ENCODE peak calls at places on chromosomes 5 and 9, in eight cellular contexts. One of them, this sample, is unnamed.

GRCh38 chr5:57834829-57835554 is 352.4 kb upstream of the ACTBL2 start:
- DNase-seq in body of pancreas: peak; percentile 41
- DNase-seq in PC-9: no peak
- DNase-seq in upper lobe of right lung: no peak
- DNase-seq in GM23338: peak; percentile 59
- DNase-seq in WERI-Rb-1: peak; percentile 88
- DNase-seq in CD8-positive, alpha-beta T cell: no peak
- DNase-seq in thyroid gland: peak; percentile 46
- DNase-seq in this sample: no peak

GRCh38 chr9:130493476-130493875 is 48.7 kb downstream of the ASS1 start:
- DNase-seq in body of pancreas: no peak
- DNase-seq in PC-9: no peak
- DNase-seq in upper lobe of right lung: no peak
- DNase-seq in GM23338: no peak
- DNase-seq in WERI-Rb-1: peak; percentile 44
- DNase-seq in CD8-positive, alpha-beta T cell: no peak
- DNase-seq in thyroid gland: no peak
- DNase-seq in this sample: no peak

GRCh38 chr5:181241393-181241975 is 2.2 kb downstream of the RACK1 start:
- DNase-seq in body of pancreas: no peak
- DNase-seq in PC-9: peak; percentile 44
- DNase-seq in upper lobe of right lung: no peak
- DNase-seq in GM23338: no peak
- DNase-seq in WERI-Rb-1: no peak
- DNase-seq in CD8-positive, alpha-beta T cell: no peak
- DNase-seq in thyroid gland: no peak
- DNase-seq in this sample: no peak

GRCh38 chr9:37870799-37871176 is 33.1 kb downstream of the SLC25A51 start:
- DNase-seq in body of pancreas: no peak
- DNase-seq in PC-9: no peak
- DNase-seq in upper lobe of right lung: no peak
- DNase-seq in GM23338: no peak
- DNase-seq in WERI-Rb-1: no peak
- DNase-seq in CD8-positive, alpha-beta T cell: no peak
- DNase-seq in thyroid gland: no peak
- DNase-seq in this sample: no peak

GRCh38 chr9:106897681-106898080 is 34.7 kb downstream of the ZNF462 start:
- DNase-seq in body of pancreas: no peak
- DNase-seq in PC-9: no peak
- DNase-seq in upper lobe of right lung: no peak
- DNase-seq in GM23338: no peak
- DNase-seq in WERI-Rb-1: peak; percentile 92
- DNase-seq in CD8-positive, alpha-beta T cell: no peak
- DNase-seq in thyroid gland: no peak
- DNase-seq in this sample: no peak

GRCh38 chr9:125787715-125788114 is 40.5 kb downstream of the PBX3 start:
- DNase-seq in body of pancreas: no peak
- DNase-seq in PC-9: no peak
- DNase-seq in upper lobe of right lung: no peak
- DNase-seq in GM23338: no peak
- DNase-seq in WERI-Rb-1: no peak
- DNase-seq in CD8-positive, alpha-beta T cell: no peak
- DNase-seq in thyroid gland: no peak
- DNase-seq in this sample: no peak

GRCh38 chr9:20227166-20227874 is 395.0 kb downstream of the MLLT3 start:
- DNase-seq in body of pancreas: no peak
- DNase-seq in PC-9: no peak
- DNase-seq in upper lobe of right lung: no peak
- DNase-seq in GM23338: no peak
- DNase-seq in WERI-Rb-1: no peak
- DNase-seq in CD8-positive, alpha-beta T cell: no peak
- DNase-seq in thyroid gland: no peak
- DNase-seq in this sample: no peak

GRCh38 chr5:72248352-72249032 is 71.5 kb downstream of the MRPS27 start:
- DNase-seq in body of pancreas: peak; percentile 64
- DNase-seq in PC-9: peak; percentile 50
- DNase-seq in upper lobe of right lung: no peak
- DNase-seq in GM23338: peak; percentile 27
- DNase-seq in WERI-Rb-1: no peak
- DNase-seq in CD8-positive, alpha-beta T cell: no peak
- DNase-seq in thyroid gland: peak; percentile 72
- DNase-seq in this sample: peak; percentile 84

GRCh38 chr5:42543774-42544173 is 120.5 kb downstream of the GHR start:
- DNase-seq in body of pancreas: no peak
- DNase-seq in PC-9: no peak
- DNase-seq in upper lobe of right lung: no peak
- DNase-seq in GM23338: no peak
- DNase-seq in WERI-Rb-1: no peak
- DNase-seq in CD8-positive, alpha-beta T cell: no peak
- DNase-seq in thyroid gland: no peak
- DNase-seq in this sample: no peak

GRCh38 chr5:180070726-180071417 is 687 bp downstream of the RNF130 start:
- DNase-seq in body of pancreas: peak; percentile 43
- DNase-seq in PC-9: peak; percentile 45
- DNase-seq in upper lobe of right lung: no peak
- DNase-seq in GM23338: peak; percentile 56
- DNase-seq in WERI-Rb-1: no peak
- DNase-seq in CD8-positive, alpha-beta T cell: no peak
- DNase-seq in thyroid gland: peak; percentile 42
- DNase-seq in this sample: no peak

GRCh38 chr5:104298518-104298917 is 735.9 kb upstream of the NUDT12 start:
- DNase-seq in body of pancreas: no peak
- DNase-seq in PC-9: no peak
- DNase-seq in upper lobe of right lung: no peak
- DNase-seq in GM23338: no peak
- DNase-seq in WERI-Rb-1: no peak
- DNase-seq in CD8-positive, alpha-beta T cell: no peak
- DNase-seq in thyroid gland: no peak
- DNase-seq in this sample: no peak

GRCh38 chr9:34127035-34127948 is 794 bp upstream of the DCAF12 start:
- DNase-seq in body of pancreas: no peak
- DNase-seq in PC-9: peak; percentile 2
- DNase-seq in upper lobe of right lung: no peak
- DNase-seq in GM23338: no peak
- DNase-seq in WERI-Rb-1: no peak
- DNase-seq in CD8-positive, alpha-beta T cell: no peak
- DNase-seq in thyroid gland: no peak
- DNase-seq in this sample: no peak

GRCh38 chr5:98775962-98776687 is 2.7 kb downstream of the RGMB start:
- DNase-seq in body of pancreas: no peak
- DNase-seq in PC-9: no peak
- DNase-seq in upper lobe of right lung: no peak
- DNase-seq in GM23338: no peak
- DNase-seq in WERI-Rb-1: no peak
- DNase-seq in CD8-positive, alpha-beta T cell: no peak
- DNase-seq in thyroid gland: no peak
- DNase-seq in this sample: no peak

GRCh38 chr5:66814146-66814991 is 218.2 kb downstream of the MAST4 start:
- DNase-seq in body of pancreas: peak; percentile 33
- DNase-seq in PC-9: peak; percentile 29
- DNase-seq in upper lobe of right lung: no peak
- DNase-seq in GM23338: peak; percentile 77
- DNase-seq in WERI-Rb-1: peak; percentile 51
- DNase-seq in CD8-positive, alpha-beta T cell: peak; percentile 12
- DNase-seq in thyroid gland: peak; percentile 56
- DNase-seq in this sample: no peak

GRCh38 chr9:137648396-137648795 is 29.6 kb downstream of the EHMT1 start:
- DNase-seq in body of pancreas: no peak
- DNase-seq in PC-9: no peak
- DNase-seq in upper lobe of right lung: peak; percentile 8
- DNase-seq in GM23338: no peak
- DNase-seq in WERI-Rb-1: no peak
- DNase-seq in CD8-positive, alpha-beta T cell: no peak
- DNase-seq in thyroid gland: no peak
- DNase-seq in this sample: no peak

GRCh38 chr5:141845371-141845821 is 32.8 kb downstream of the PCDH1 start:
- DNase-seq in body of pancreas: peak; percentile 38
- DNase-seq in PC-9: no peak
- DNase-seq in upper lobe of right lung: no peak
- DNase-seq in GM23338: peak; percentile 91
- DNase-seq in WERI-Rb-1: peak; percentile 81
- DNase-seq in CD8-positive, alpha-beta T cell: no peak
- DNase-seq in thyroid gland: no peak
- DNase-seq in this sample: no peak
- H3K4me3 ChIP-seq in body of pancreas: no peak overlapping the region
- H3K4me3 ChIP-seq in PC-9: no peak overlapping the region
- H3K4me3 ChIP-seq in upper lobe of right lung: no peak overlapping the region
- H3K4me3 ChIP-seq in GM23338: peak overlapping the region; percentile 11
- H3K4me3 ChIP-seq in WERI-Rb-1: no peak overlapping the region
- H3K4me3 ChIP-seq in CD8-positive, alpha-beta T cell: no peak overlapping the region
- H3K4me3 ChIP-seq in thyroid gland: no peak overlapping the region
- H3K4me3 ChIP-seq in this sample: no peak overlapping the region

DNA sequence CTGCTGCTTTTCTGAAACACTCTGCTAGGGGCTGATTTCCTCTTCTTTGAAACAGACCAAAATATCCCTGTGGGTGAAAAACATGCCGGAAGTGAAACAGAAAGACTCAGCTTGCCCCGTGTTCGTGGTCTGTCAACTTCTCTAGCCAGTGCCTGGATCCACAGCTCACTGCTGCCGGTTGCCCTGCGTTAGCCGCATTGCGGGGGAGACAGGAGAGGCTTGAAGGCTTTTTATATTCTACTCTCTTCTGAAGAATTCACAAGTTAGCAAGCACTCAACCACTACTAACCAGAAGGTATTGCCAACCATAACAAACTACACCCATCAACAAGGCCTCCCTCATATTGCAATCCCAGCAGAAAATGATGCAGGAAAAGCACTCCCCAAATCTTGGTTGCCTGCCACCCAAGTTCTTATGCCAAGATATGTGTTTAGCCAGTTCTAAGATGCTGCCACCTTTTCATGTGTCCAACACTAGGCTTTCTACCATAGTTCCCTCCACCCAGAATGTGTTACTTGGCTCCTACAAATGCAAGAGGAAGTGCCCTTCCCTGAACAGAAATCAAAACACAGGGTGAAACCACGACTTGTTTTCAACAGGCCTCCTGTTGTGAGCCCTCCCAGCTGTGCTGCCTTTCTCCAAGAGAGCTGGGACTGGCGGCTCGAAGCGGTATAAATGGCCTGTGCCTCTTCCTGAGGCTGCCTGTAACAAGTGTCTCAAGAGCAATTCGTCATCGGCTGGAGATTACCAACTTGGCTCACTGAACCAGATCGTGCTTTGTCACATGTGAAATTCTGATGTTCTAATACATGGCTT is 128.9 kb downstream of the SNX18 start:
- DNase-seq in body of pancreas: peak; percentile 50
- DNase-seq in PC-9: no peak
- DNase-seq in upper lobe of right lung: peak; percentile 75
- DNase-seq in GM23338: peak; percentile 49
- DNase-seq in WERI-Rb-1: no peak
- DNase-seq in CD8-positive, alpha-beta T cell: peak; percentile 53
- DNase-seq in thyroid gland: peak; percentile 83
- DNase-seq in this sample: no peak
- TF ChIP-seq CTCF in body of pancreas: no peak
- TF ChIP-seq CTCF in PC-9: no peak
- TF ChIP-seq CTCF in upper lobe of right lung: no peak
- TF ChIP-seq CTCF in GM23338: no peak
- TF ChIP-seq CTCF in WERI-Rb-1: no peak
- TF ChIP-seq CTCF in CD8-positive, alpha-beta T cell: no peak
- TF ChIP-seq CTCF in thyroid gland: no peak
- TF ChIP-seq CTCF in this sample: no peak

GRCh38 chr9:14320272-14321245 is 6.6 kb upstream of the NFIB start:
- DNase-seq in body of pancreas: no peak
- DNase-seq in PC-9: no peak
- DNase-seq in upper lobe of right lung: no peak
- DNase-seq in GM23338: no peak
- DNase-seq in WERI-Rb-1: no peak
- DNase-seq in CD8-positive, alpha-beta T cell: no peak
- DNase-seq in thyroid gland: peak; percentile 35
- DNase-seq in this sample: peak; percentile 31
- H3K27me3 ChIP-seq in body of pancreas: no peaks in the 10 kb centered on the region
- H3K27me3 ChIP-seq in PC-9: no peaks in the 10 kb centered on the region
- H3K27me3 ChIP-seq in upper lobe of right lung: no peaks in the 10 kb centered on the region
- H3K27me3 ChIP-seq in GM23338: peaks cover 73% of the 10 kb centered on the region
- H3K27me3 ChIP-seq in WERI-Rb-1: no peaks in the 10 kb centered on the region
- H3K27me3 ChIP-seq in CD8-positive, alpha-beta T cell: no peaks in the 10 kb centered on the region
- H3K27me3 ChIP-seq in thyroid gland: no peaks in the 10 kb centered on the region
- H3K27me3 ChIP-seq in this sample: peaks cover 11% of the 10 kb centered on the region

GRCh38 chr9:21607576-21607975 is 125.5 kb upstream of the IFNE start:
- DNase-seq in body of pancreas: no peak
- DNase-seq in PC-9: no peak
- DNase-seq in upper lobe of right lung: no peak
- DNase-seq in GM23338: no peak
- DNase-seq in WERI-Rb-1: no peak
- DNase-seq in CD8-positive, alpha-beta T cell: no peak
- DNase-seq in thyroid gland: no peak
- DNase-seq in this sample: no peak
- H3K4me3 ChIP-seq in body of pancreas: no peak overlapping the region
- H3K4me3 ChIP-seq in PC-9: no peak overlapping the region
- H3K4me3 ChIP-seq in upper lobe of right lung: no peak overlapping the region
- H3K4me3 ChIP-seq in GM23338: no peak overlapping the region
- H3K4me3 ChIP-seq in WERI-Rb-1: no peak overlapping the region
- H3K4me3 ChIP-seq in CD8-positive, alpha-beta T cell: no peak overlapping the region
- H3K4me3 ChIP-seq in thyroid gland: no peak overlapping the region
- H3K4me3 ChIP-seq in this sample: no peak overlapping the region

GRCh38 chr9:73202992-73203391 is 51.3 kb downstream of the ANXA1 start:
- DNase-seq in body of pancreas: no peak
- DNase-seq in PC-9: no peak
- DNase-seq in upper lobe of right lung: no peak
- DNase-seq in GM23338: no peak
- DNase-seq in WERI-Rb-1: no peak
- DNase-seq in CD8-positive, alpha-beta T cell: no peak
- DNase-seq in thyroid gland: no peak
- DNase-seq in this sample: no peak

GRCh38 chr9:73200694-73201432 is 49.2 kb downstream of the ANXA1 start:
- DNase-seq in body of pancreas: no peak
- DNase-seq in PC-9: peak; percentile 8
- DNase-seq in upper lobe of right lung: no peak
- DNase-seq in GM23338: peak; percentile 81
- DNase-seq in WERI-Rb-1: peak; percentile 74
- DNase-seq in CD8-positive, alpha-beta T cell: no peak
- DNase-seq in thyroid gland: no peak
- DNase-seq in this sample: no peak

GRCh38 chr9:73199448-73199847 is 47.8 kb downstream of the ANXA1 start:
- DNase-seq in body of pancreas: no peak
- DNase-seq in PC-9: no peak
- DNase-seq in upper lobe of right lung: no peak
- DNase-seq in GM23338: no peak
- DNase-seq in WERI-Rb-1: no peak
- DNase-seq in CD8-positive, alpha-beta T cell: no peak
- DNase-seq in thyroid gland: no peak
- DNase-seq in this sample: no peak

GRCh38 chr9:73204910-73205309 is 53.2 kb downstream of the ANXA1 start:
- DNase-seq in body of pancreas: no peak
- DNase-seq in PC-9: no peak
- DNase-seq in upper lobe of right lung: no peak
- DNase-seq in GM23338: no peak
- DNase-seq in WERI-Rb-1: no peak
- DNase-seq in CD8-positive, alpha-beta T cell: no peak
- DNase-seq in thyroid gland: no peak
- DNase-seq in this sample: no peak

GRCh38 chr9:73199886-73200285 is 48.2 kb downstream of the ANXA1 start:
- DNase-seq in body of pancreas: no peak
- DNase-seq in PC-9: peak; percentile 63
- DNase-seq in upper lobe of right lung: no peak
- DNase-seq in GM23338: peak; percentile 57
- DNase-seq in WERI-Rb-1: peak; percentile 82
- DNase-seq in CD8-positive, alpha-beta T cell: no peak
- DNase-seq in thyroid gland: no peak
- DNase-seq in this sample: no peak
- TF ChIP-seq CTCF in body of pancreas: no peak
- TF ChIP-seq CTCF in PC-9: no peak
- TF ChIP-seq CTCF in upper lobe of right lung: no peak
- TF ChIP-seq CTCF in GM23338: peak; percentile 27
- TF ChIP-seq CTCF in WERI-Rb-1: peak; percentile 78
- TF ChIP-seq CTCF in CD8-positive, alpha-beta T cell: no peak
- TF ChIP-seq CTCF in thyroid gland: no peak
- TF ChIP-seq CTCF in this sample: no peak

This sample was measured in BJ.